ENCODE peak calls at places on chromosomes 16 and 17, in five cellular contexts. One of them, this sample, is unnamed. For H3K4me1, the result is how much of the 10 kb centered on the place peaks cover.

GRCh38 chr17:34892864-34893263 is 68.4 kb downstream of the CCT6B start:
- DNase-seq in trophoblast cell: no peak
- DNase-seq in mesenchymal stem cell: no peak
- DNase-seq in IMR-90: no peak
- DNase-seq in H9: peak
- DNase-seq in this sample: peak

GRCh38 chr16:64580558-64580957 is 541.3 kb downstream of the CDH11 start:
- DNase-seq in trophoblast cell: no peak
- DNase-seq in mesenchymal stem cell: no peak
- DNase-seq in IMR-90: no peak
- DNase-seq in H9: peak
- DNase-seq in this sample: no peak

GRCh38 chr17:46733837-46734516 is 84.5 kb downstream of the WNT3 start:
- DNase-seq in trophoblast cell: no peak
- DNase-seq in mesenchymal stem cell: peak
- DNase-seq in IMR-90: peak
- DNase-seq in H9: no peak
- DNase-seq in this sample: no peak

GRCh38 chr17:82781894-82782274 is 30.0 kb downstream of the TBCD start:
- DNase-seq in trophoblast cell: peak
- DNase-seq in mesenchymal stem cell: peak
- DNase-seq in IMR-90: peak
- DNase-seq in H9: peak
- DNase-seq in this sample: peak

GRCh38 chr17:73396429-73397277 is 84.9 kb upstream of the CDC42EP4 start:
- DNase-seq in trophoblast cell: no peak
- DNase-seq in mesenchymal stem cell: peak
- DNase-seq in IMR-90: peak
- DNase-seq in H9: peak
- DNase-seq in this sample: no peak

GRCh38 chr16:1188781-1189189 is 35.9 kb downstream of the CACNA1H start:
- DNase-seq in trophoblast cell: peak
- DNase-seq in mesenchymal stem cell: peak
- DNase-seq in IMR-90: peak
- DNase-seq in H9: peak
- DNase-seq in this sample: peak

GRCh38 chr17:2883544-2884203 is 87.4 kb downstream of the RAP1GAP2 start:
- DNase-seq in trophoblast cell: no peak
- DNase-seq in mesenchymal stem cell: peak
- DNase-seq in IMR-90: peak
- DNase-seq in H9: no peak
- DNase-seq in this sample: no peak

GRCh38 chr17:50686494-50687199 is 21.1 kb downstream of the ANKRD40 start:
- DNase-seq in trophoblast cell: no peak
- DNase-seq in mesenchymal stem cell: peak
- DNase-seq in IMR-90: peak
- DNase-seq in H9: no peak
- DNase-seq in this sample: no peak

GRCh38 chr17:62778990-62779681 is 29.0 kb downstream of the MARCHF10 start:
- DNase-seq in trophoblast cell: peak
- DNase-seq in mesenchymal stem cell: peak
- DNase-seq in IMR-90: peak
- DNase-seq in H9: peak
- DNase-seq in this sample: no peak

GRCh38 chr16:8831450-8832382 is 34.1 kb downstream of the PMM2 start:
- DNase-seq in trophoblast cell: no peak
- DNase-seq in mesenchymal stem cell: no peak
- DNase-seq in IMR-90: no peak
- DNase-seq in H9: peak
- DNase-seq in this sample: peak

GRCh38 chr16:46972971-46973456 is 460 bp downstream of the DNAJA2 start:
- DNase-seq in trophoblast cell: peak
- DNase-seq in mesenchymal stem cell: peak
- DNase-seq in IMR-90: no peak
- DNase-seq in H9: peak
- DNase-seq in this sample: peak

GRCh38 chr16:27618140-27618539 is 68.2 kb downstream of the KATNIP start:
- DNase-seq in trophoblast cell: no peak
- DNase-seq in mesenchymal stem cell: no peak
- DNase-seq in IMR-90: no peak
- DNase-seq in H9: no peak
- DNase-seq in this sample: no peak

GRCh38 chr16:47392114-47392513 is 68.7 kb downstream of the ITFG1 start:
- DNase-seq in trophoblast cell: no peak
- DNase-seq in mesenchymal stem cell: peak
- DNase-seq in IMR-90: no peak
- DNase-seq in H9: no peak
- DNase-seq in this sample: no peak

GRCh38 chr17:33267279-33267790 is 25.8 kb downstream of the ASIC2 start:
- DNase-seq in trophoblast cell: peak
- DNase-seq in mesenchymal stem cell: peak
- DNase-seq in IMR-90: peak
- DNase-seq in H9: no peak
- DNase-seq in this sample: no peak

GRCh38 chr16:19745286-19746018 is 27.4 kb downstream of the IQCK start:
- DNase-seq in trophoblast cell: no peak
- DNase-seq in mesenchymal stem cell: no peak
- DNase-seq in IMR-90: peak
- DNase-seq in H9: no peak
- DNase-seq in this sample: no peak

GRCh38 chr16:68901910-68902309 is 58.6 kb downstream of the TANGO6 start:
- DNase-seq in trophoblast cell: no peak
- DNase-seq in mesenchymal stem cell: no peak
- DNase-seq in IMR-90: peak
- DNase-seq in H9: no peak
- DNase-seq in this sample: no peak

GRCh38 chr17:32813021-32813420 is 63.9 kb downstream of the MYO1D start:
- DNase-seq in trophoblast cell: peak
- DNase-seq in mesenchymal stem cell: no peak
- DNase-seq in IMR-90: no peak
- DNase-seq in H9: no peak
- DNase-seq in this sample: no peak

GRCh38 chr16:82063456-82064082 is 28.5 kb downstream of the HSD17B2 start:
- DNase-seq in trophoblast cell: no peak
- DNase-seq in mesenchymal stem cell: peak
- DNase-seq in IMR-90: no peak
- DNase-seq in H9: no peak
- DNase-seq in this sample: no peak

GRCh38 chr17:65154770-65155589 is 17.8 kb downstream of the RGS9 start:
- DNase-seq in trophoblast cell: no peak
- DNase-seq in mesenchymal stem cell: peak
- DNase-seq in IMR-90: peak
- DNase-seq in H9: no peak
- DNase-seq in this sample: no peak

GRCh38 chr17:1906622-1907021 is 76.8 kb downstream of the RPA1 start:
- DNase-seq in trophoblast cell: no peak
- DNase-seq in mesenchymal stem cell: no peak
- DNase-seq in IMR-90: no peak
- DNase-seq in H9: no peak
- DNase-seq in this sample: peak

GRCh38 chr16:55133654-55134053 is 190.3 kb upstream of the IRX6 start:
- DNase-seq in trophoblast cell: no peak
- DNase-seq in mesenchymal stem cell: no peak
- DNase-seq in IMR-90: no peak
- DNase-seq in H9: peak
- DNase-seq in this sample: no peak

GRCh38 chr17:63834431-63835166 is 7.1 kb upstream of the FTSJ3 start:
- DNase-seq in trophoblast cell: peak
- DNase-seq in mesenchymal stem cell: peak
- DNase-seq in IMR-90: peak
- DNase-seq in H9: peak
- DNase-seq in this sample: peak

GRCh38 chr17:78865682-78866390 is 25.2 kb upstream of the USP36 start:
- DNase-seq in trophoblast cell: peak
- DNase-seq in mesenchymal stem cell: peak
- DNase-seq in IMR-90: peak
- DNase-seq in H9: peak
- DNase-seq in this sample: peak

GRCh38 chr17:78935419-78936323 is 10.5 kb upstream of the TIMP2 start:
- DNase-seq in trophoblast cell: no peak
- DNase-seq in mesenchymal stem cell: peak
- DNase-seq in IMR-90: peak
- DNase-seq in H9: peak
- DNase-seq in this sample: no peak

GRCh38 chr16:68388124-68388523 is 60.2 kb downstream of the SMPD3 start:
- DNase-seq in trophoblast cell: no peak
- DNase-seq in mesenchymal stem cell: no peak
- DNase-seq in IMR-90: no peak
- DNase-seq in H9: no peak
- DNase-seq in this sample: no peak

GRCh38 chr16:67001726-67002125 is 13.3 kb downstream of the CES4A start:
- DNase-seq in trophoblast cell: no peak
- DNase-seq in mesenchymal stem cell: no peak
- DNase-seq in IMR-90: no peak
- DNase-seq in H9: no peak
- DNase-seq in this sample: no peak

GRCh38 chr16:8946544-8946943 is 17.2 kb downstream of the USP7 start:
- DNase-seq in trophoblast cell: no peak
- DNase-seq in mesenchymal stem cell: no peak
- DNase-seq in IMR-90: no peak
- DNase-seq in H9: no peak
- DNase-seq in this sample: no peak

GRCh38 chr16:89507219-89507833 is 877 bp upstream of the SPG7 start:
- DNase-seq in trophoblast cell: no peak
- DNase-seq in mesenchymal stem cell: no peak
- DNase-seq in IMR-90: no peak
- DNase-seq in H9: no peak
- DNase-seq in this sample: no peak

GRCh38 chr17:74289688-74290087 is 15.7 kb downstream of the DNAI2 start:
- DNase-seq in trophoblast cell: no peak
- DNase-seq in mesenchymal stem cell: no peak
- DNase-seq in IMR-90: no peak
- DNase-seq in H9: no peak
- DNase-seq in this sample: no peak

GRCh38 chr17:10871914-10872313 is 34.0 kb upstream of the PIRT start:
- DNase-seq in trophoblast cell: no peak
- DNase-seq in mesenchymal stem cell: no peak
- DNase-seq in IMR-90: no peak
- DNase-seq in H9: no peak
- DNase-seq in this sample: no peak

GRCh38 chr16:23611936-23612335 is 15.8 kb upstream of the NDUFAB1 start:
- DNase-seq in trophoblast cell: no peak
- DNase-seq in mesenchymal stem cell: no peak
- DNase-seq in IMR-90: no peak
- DNase-seq in H9: no peak
- DNase-seq in this sample: no peak

GRCh38 chr16:54846761-54847160 is 83.9 kb upstream of the IRX5 start:
- DNase-seq in trophoblast cell: no peak
- DNase-seq in mesenchymal stem cell: no peak
- DNase-seq in IMR-90: no peak
- DNase-seq in H9: no peak
- DNase-seq in this sample: no peak

GRCh38 chr16:15946257-15947044 is 3.0 kb upstream of the ABCC1 start:
- DNase-seq in trophoblast cell: no peak
- DNase-seq in mesenchymal stem cell: peak
- DNase-seq in IMR-90: peak
- DNase-seq in H9: no peak
- DNase-seq in this sample: no peak

GRCh38 chr17:57478851-57479250 is 222.5 kb downstream of the MSI2 start:
- DNase-seq in trophoblast cell: no peak
- DNase-seq in mesenchymal stem cell: no peak
- DNase-seq in IMR-90: no peak
- DNase-seq in H9: no peak
- DNase-seq in this sample: no peak
- H3K23ac ChIP-seq in trophoblast cell: no peak
- H3K23ac ChIP-seq in mesenchymal stem cell: no peak
- H3K23ac ChIP-seq in IMR-90: no peak
- H3K23ac ChIP-seq in H9: no peak
- H3K23ac ChIP-seq in this sample: no peak

GRCh38 chr17:7806592-7806991 is 27.4 kb upstream of the KDM6B start:
- DNase-seq in trophoblast cell: no peak
- DNase-seq in mesenchymal stem cell: no peak
- DNase-seq in IMR-90: no peak
- DNase-seq in H9: no peak
- DNase-seq in this sample: no peak
- H2AFZ ChIP-seq in trophoblast cell: no peak
- H2AFZ ChIP-seq in mesenchymal stem cell: no peak
- H2AFZ ChIP-seq in IMR-90: no peak
- H2AFZ ChIP-seq in H9: no peak
- H2AFZ ChIP-seq in this sample: no peak

DNA sequence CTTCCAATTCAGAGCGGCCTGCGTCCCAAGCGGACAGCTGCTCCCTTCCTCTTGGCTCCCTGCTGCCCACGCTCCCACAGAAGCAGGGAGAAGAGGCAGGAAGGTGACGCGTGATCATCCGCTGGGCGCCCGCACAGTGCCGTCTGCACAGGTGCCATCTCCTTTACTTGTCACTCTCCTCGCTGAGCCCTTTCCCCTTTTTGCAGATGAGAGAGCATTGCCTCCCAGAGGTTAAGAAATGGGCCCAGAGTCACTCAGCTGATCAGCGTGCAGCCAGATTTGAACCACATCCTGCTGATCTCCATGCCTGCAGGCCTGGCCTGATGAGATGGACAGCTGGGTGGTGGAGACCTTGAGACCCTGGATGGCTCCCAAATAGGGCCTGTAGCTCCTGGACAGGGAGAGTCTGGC is 299.8 kb downstream of the SEC14L1 start:
- DNase-seq in trophoblast cell: no peak
- DNase-seq in mesenchymal stem cell: no peak
- DNase-seq in IMR-90: no peak
- DNase-seq in H9: no peak
- DNase-seq in this sample: no peak
- H3K4me1 ChIP-seq in trophoblast cell: under half
- H3K4me1 ChIP-seq in mesenchymal stem cell: half or more
- H3K4me1 ChIP-seq in IMR-90: half or more
- H3K4me1 ChIP-seq in H9: under half
- H3K4me1 ChIP-seq in this sample: under half

DNA sequence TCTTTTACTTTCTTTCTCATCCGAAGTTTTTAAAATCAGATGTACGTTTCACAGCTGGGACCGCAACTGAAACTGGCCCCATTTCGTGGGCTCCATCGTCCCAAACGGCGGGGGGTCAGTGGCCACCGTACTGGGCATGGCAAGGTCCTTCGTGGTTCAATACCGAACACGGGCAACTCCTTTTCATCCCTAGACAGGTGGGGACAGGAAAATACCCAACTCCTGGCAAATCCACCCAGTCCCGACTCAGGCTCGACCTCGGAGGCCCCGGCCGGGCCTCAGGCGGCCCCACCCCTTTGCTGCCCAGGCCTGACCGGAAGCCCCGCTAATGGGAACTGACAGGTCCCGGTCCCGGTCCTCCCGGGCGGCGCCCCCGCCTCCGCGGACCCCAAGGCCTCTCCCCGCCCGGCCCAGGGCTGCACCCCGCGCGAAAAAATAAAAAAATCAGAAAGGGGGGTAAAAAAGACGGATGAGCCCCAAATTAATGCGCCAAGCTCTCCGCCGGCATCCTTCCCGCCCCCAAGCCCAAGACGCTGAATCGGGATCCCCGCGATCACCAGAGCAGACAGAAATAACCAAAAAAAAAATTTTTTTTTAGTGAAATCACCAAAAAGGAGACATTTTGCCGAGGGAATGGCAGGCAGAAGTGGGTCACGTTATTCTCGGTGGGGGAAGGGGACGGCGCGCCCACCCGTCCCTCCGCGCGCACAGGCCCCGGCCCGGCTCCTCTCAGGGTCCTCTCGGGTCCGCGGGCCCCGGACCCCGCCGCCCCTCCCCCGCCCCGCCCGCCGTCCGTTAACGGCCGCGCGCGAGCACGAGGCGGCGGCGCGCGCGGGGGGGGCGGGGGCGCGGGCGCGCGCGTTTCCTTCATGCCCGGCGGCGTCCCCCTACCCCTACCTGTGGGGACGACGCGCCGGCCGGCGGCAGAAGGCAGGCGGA is 562 bp downstream of the ZC3H7A start:
- DNase-seq in trophoblast cell: peak
- DNase-seq in mesenchymal stem cell: peak
- DNase-seq in IMR-90: peak
- DNase-seq in H9: peak
- DNase-seq in this sample: no peak
- H3K23ac ChIP-seq in trophoblast cell: no peak
- H3K23ac ChIP-seq in mesenchymal stem cell: no peak
- H3K23ac ChIP-seq in IMR-90: peak
- H3K23ac ChIP-seq in H9: no peak
- H3K23ac ChIP-seq in this sample: peak

This sample was measured in neuronal stem cell.